ENCODE peak calls at places on chromosomes 2 and 18, in four cellular contexts. G is hepatocyte, W is foreskin melanocyte, K is SW480. Y is an unnamed sample.

GRCh38 chr2:14632133-14632936 is at the start of gene LRATD1:
- DNase-seq in G (peak; percentile 95), W (no peak), K (peak; percentile 88), Y (no peak)

GRCh38 chr2:18949871-18950597 is 360.7 kb upstream of the NT5C1B start:
- DNase-seq in G (peak; percentile 51), W (peak; percentile 15), K (no peak), Y (no peak)

GRCh38 chr2:145027073-145027459 is 507.1 kb upstream of the ZEB2 start:
- DNase-seq in G (no peak), W (peak; percentile 95), K (no peak), Y (no peak)

GRCh38 chr2:120617055-120617454 is 118.6 kb upstream of the GLI2 start:
- DNase-seq in G (no peak), W (no peak), K (no peak), Y (no peak)

GRCh38 chr2:121450301-121450700 is 80.4 kb upstream of the RNU4ATAC start:
- DNase-seq in G (no peak), W (no peak), K (no peak), Y (peak; percentile 83)

GRCh38 chr2:67451086-67451832 is 54.1 kb downstream of the ETAA1 start:
- DNase-seq in G (peak; percentile 45), W (no peak), K (peak; percentile 44), Y (peak; percentile 43)

GRCh38 chr18:6281874-6282273 is 132.8 kb downstream of the L3MBTL4 start:
- DNase-seq in G (peak; percentile 46), W (no peak), K (no peak), Y (no peak)

GRCh38 chr18:2655954-2656236 is 369 bp downstream of the SMCHD1 start:
- DNase-seq in G (no peak), W (no peak), K (no peak), Y (no peak)

GRCh38 chr2:62114564-62114963 is 81.4 kb upstream of the B3GNT2 start:
- DNase-seq in G (no peak), W (no peak), K (no peak), Y (no peak)

GRCh38 chr18:58870621-58871020 is 5.9 kb downstream of the ZNF532 start:
- DNase-seq in G (no peak), W (no peak), K (no peak), Y (no peak)

GRCh38 chr18:47936975-47937374 is 6.5 kb upstream of the SMAD2 start:
- DNase-seq in G (no peak), W (no peak), K (no peak), Y (no peak)

Y was measured in RCC 7860.